ENCODE peak calls at places on chromosomes 5 and 9, in six cellular contexts. I is HL-60, F is body of pancreas, H is fibroblast of the aortic adventitia, K is astrocyte of the spinal cord, T is colonic mucosa. E is an unnamed sample.

GRCh38 chr5:180315762-180316212 is 23.9 kb upstream of the MAPK9 start:
- DNase-seq in T (peak), I (no peak), H (peak), F (peak), K (peak), E (peak)

GRCh38 chr9:98318041-98318790 is 62.8 kb upstream of the TBC1D2 start:
- DNase-seq in H (no peak), I (no peak), F (no peak), T (no peak), K (no peak), E (no peak)

GRCh38 chr9:86765736-86766410 is 181.4 kb downstream of the GAS1 start:
- DNase-seq in H (no peak), K (no peak), F (no peak), I (peak), T (no peak), E (no peak)

GRCh38 chr5:18553269-18553668 is 919.0 kb downstream of the TAF11L14 start:
- DNase-seq in K (peak), H (no peak), I (no peak), F (no peak), T (no peak), E (peak)

GRCh38 chr5:164354138-164354751 is 848.8 kb downstream of the MAT2B start:
- DNase-seq in H (no peak), K (no peak), T (no peak), I (peak), F (no peak), E (no peak)

GRCh38 chr5:73996181-73996770 is 370.3 kb downstream of the ARHGEF28 start:
- DNase-seq in H (no peak), I (no peak), K (no peak), T (no peak), F (no peak), E (no peak)

GRCh38 chr5:6724321-6724929 is 11.2 kb downstream of the TENT4A start:
- DNase-seq in K (no peak), H (no peak), T (no peak), I (no peak), F (no peak), E (no peak)

GRCh38 chr5:148956632-148957385 is 106.1 kb downstream of the SH3TC2 start:
- DNase-seq in I (no peak), K (no peak), T (peak), F (peak), H (no peak), E (no peak)

GRCh38 chr5:122170630-122171029 is 41.3 kb downstream of the ZNF474 start:
- DNase-seq in I (no peak), H (no peak), T (no peak), K (peak), F (no peak), E (no peak)

GRCh38 chr9:110847661-110848060 is 179.1 kb downstream of the MUSK start:
- DNase-seq in K (no peak), I (peak), F (no peak), H (peak), T (no peak), E (no peak)

GRCh38 chr5:64792474-64792873 is 23.7 kb downstream of the CWC27 start:
- DNase-seq in K (no peak), F (no peak), I (no peak), T (no peak), H (no peak), E (no peak)

GRCh38 chr9:77957652-77958051 is 74.0 kb downstream of the GNAQ start:
- DNase-seq in T (no peak), F (no peak), H (no peak), K (no peak), I (no peak), E (no peak)

GRCh38 chr9:38687389-38687842 is 32.5 kb downstream of the FAM240B start:
- DNase-seq in F (peak), H (no peak), I (no peak), K (peak), T (peak), E (no peak)

GRCh38 chr9:98502976-98503325 is 205.8 kb downstream of the GABBR2 start:
- DNase-seq in I (no peak), K (peak), H (peak), F (no peak), T (no peak), E (no peak)

GRCh38 chr9:123929177-123929869 is 603 bp downstream of the DENND1A start:
- DNase-seq in T (peak), H (no peak), I (no peak), F (no peak), K (no peak), E (no peak)

DNA sequence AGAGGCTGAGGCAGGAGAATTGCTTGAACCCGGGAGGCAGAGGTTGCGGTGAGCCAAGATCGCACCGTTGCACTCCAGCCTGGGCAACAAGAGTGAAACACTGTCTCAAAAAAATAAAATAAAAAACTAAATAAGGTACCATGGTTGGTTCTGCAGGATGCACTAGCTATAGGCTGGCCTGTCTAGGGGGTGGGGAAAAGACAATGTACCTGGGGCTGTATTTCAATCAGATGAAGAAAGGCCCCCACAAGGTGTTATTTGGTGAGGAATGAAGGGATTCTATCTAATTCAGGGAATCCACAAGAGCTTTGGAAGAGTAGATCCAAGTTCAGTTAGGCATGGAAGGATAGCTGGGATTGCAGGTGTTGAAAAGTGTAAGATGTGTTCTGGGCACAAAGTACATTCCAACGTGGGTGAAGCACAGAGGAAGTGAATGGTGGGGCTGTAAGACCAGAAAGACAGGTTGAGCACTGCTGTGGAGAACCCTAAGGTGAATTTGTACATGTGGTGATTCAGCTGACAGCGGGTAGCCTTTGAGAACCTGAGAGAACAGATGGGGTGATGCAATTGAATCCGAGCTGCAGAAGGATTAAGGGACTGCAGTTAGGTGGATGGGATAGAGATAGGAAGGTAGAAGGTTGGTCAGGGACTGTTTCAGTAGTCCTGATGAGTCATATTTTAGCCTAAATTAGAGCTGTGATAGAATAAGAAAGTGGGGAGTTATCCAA is 71.8 kb downstream of the CAST start:
- DNase-seq in F (no peak), I (no peak), K (peak), T (no peak), H (no peak), E (peak)
- H3K4me3 ChIP-seq in F (no peak), I (no peak), K (no peak), T (no peak), H (no peak), E (no peak)

GRCh38 chr5:174581483-174581882 is 142.9 kb upstream of the MSX2 start:
- DNase-seq in F (no peak), I (no peak), K (no peak), T (no peak), H (no peak), E (no peak)
- TF ChIP-seq CTCF in F (peak), I (no peak), K (peak), T (no peak), H (no peak), E (peak)

GRCh38 chr5:138105709-138106108 is 21.9 kb downstream of the WNT8A start:
- DNase-seq in I (no peak), K (no peak), H (no peak), T (no peak), F (no peak), E (no peak)
- H3K4me3 ChIP-seq in I (no peak), K (no peak), H (no peak), T (no peak), F (no peak), E (no peak)

GRCh38 chr5:5092149-5092548 is 48.0 kb upstream of the ADAMTS16 start:
- DNase-seq in I (no peak), T (no peak), H (no peak), K (no peak), F (no peak), E (no peak)
- TF ChIP-seq CTCF in I (no peak), T (no peak), H (no peak), K (no peak), F (no peak), E (no peak)

GRCh38 chr5:107533946-107534876 is 136.5 kb downstream of the EFNA5 start:
- DNase-seq in I (no peak), H (no peak), F (no peak), T (no peak), K (no peak), E (peak)

GRCh38 chr5:107532182-107532878 is 138.4 kb downstream of the EFNA5 start:
- DNase-seq in T (no peak), F (no peak), I (no peak), K (no peak), H (no peak), E (no peak)

GRCh38 chr5:107526263-107526937 is 144.3 kb downstream of the EFNA5 start:
- DNase-seq in K (peak), H (no peak), I (no peak), T (no peak), F (no peak), E (no peak)

GRCh38 chr5:107524111-107524510 is 146.6 kb downstream of the EFNA5 start:
- DNase-seq in H (no peak), I (no peak), T (no peak), F (no peak), K (no peak), E (no peak)

GRCh38 chr5:107529618-107530017 is 141.1 kb downstream of the EFNA5 start:
- DNase-seq in H (no peak), F (no peak), K (no peak), T (no peak), I (no peak), E (no peak)
- H3K4me3 ChIP-seq in H (no peak), F (no peak), K (no peak), T (no peak), I (no peak), E (no peak)

DNA sequence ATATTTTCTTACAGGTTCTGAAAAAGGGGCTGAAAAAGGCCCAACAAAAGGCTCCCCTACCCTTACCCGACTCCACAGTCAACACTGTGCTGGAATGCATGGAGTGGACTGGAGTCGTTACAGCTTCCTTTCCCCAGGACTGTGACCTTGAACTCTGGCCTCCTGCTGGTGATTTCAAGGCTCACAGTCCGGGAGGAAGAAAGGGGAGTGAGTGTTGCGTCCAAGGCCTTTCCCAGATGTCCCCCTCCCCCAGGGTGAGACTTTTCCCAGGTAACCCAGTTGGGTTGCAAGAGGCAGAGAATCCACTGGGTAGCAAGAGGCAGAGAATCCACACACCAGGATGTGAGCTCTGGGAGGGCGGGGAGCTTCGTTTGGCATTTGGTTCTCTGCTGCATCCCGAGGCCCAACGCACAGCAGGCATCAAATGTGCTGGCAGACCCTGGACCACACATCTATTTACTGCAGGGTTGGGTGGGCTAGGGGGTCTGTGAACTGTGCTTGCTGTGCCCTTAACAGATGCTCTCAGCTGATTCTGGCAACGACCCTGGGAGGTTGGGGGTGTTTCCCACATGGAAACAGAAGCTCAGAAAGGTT is 37.5 kb downstream of the FABP6 start:
- DNase-seq in H (no peak), T (no peak), I (no peak), F (no peak), K (no peak), E (no peak)
- TF ChIP-seq CTCF in H (no peak), T (no peak), I (no peak), F (no peak), K (no peak), E (no peak)

GRCh38 chr9:107942870-107943269 is 453.3 kb upstream of the KLF4 start:
- DNase-seq in F (no peak), T (no peak), H (no peak), I (no peak), K (no peak), E (no peak)
- H3K4me3 ChIP-seq in F (no peak), T (no peak), H (no peak), I (no peak), K (no peak), E (no peak)

GRCh38 chr9:83359039-83359438 is 179.2 kb downstream of the FRMD3 start:
- DNase-seq in I (no peak), H (no peak), F (no peak), T (no peak), K (no peak), E (no peak)
- TF ChIP-seq CTCF in I (no peak), H (no peak), F (no peak), T (no peak), K (no peak), E (no peak)

E was measured in LNCaP clone FGC.